ENCODE peak calls at places on chromosomes 11 and 22, in five cellular contexts. A is GM12892, P is SK-N-SH, M is H1, W is HepG2. J is an unnamed sample.

GRCh38 chr11:68057807-68058206 is 19.0 kb downstream of the TCIRG1 start:
- DNase-seq in P (no peak), W (no peak), A (no peak), M (no peak), J (no peak)

GRCh38 chr11:118957968-118958367 is 1.9 kb downstream of the UPK2 start:
- DNase-seq in M (no peak), W (no peak), A (no peak), P (no peak), J (no peak)

GRCh38 chr11:63619967-63620366 is 5.7 kb upstream of the PLAAT3 start:
- DNase-seq in M (no peak), A (no peak), P (no peak), W (no peak), J (no peak)

GRCh38 chr11:72776844-72777754 is 16.7 kb downstream of the STARD10 start:
- DNase-seq in P (no peak), A (no peak), W (no peak), M (no peak), J (no peak)

GRCh38 chr11:117528061-117528780 is 200.6 kb downstream of the CEP164 start:
- DNase-seq in W (no peak), P (peak; percentile 52), A (no peak), M (no peak), J (no peak)

GRCh38 chr11:133745791-133746190 is 99.5 kb downstream of the SPATA19 start:
- DNase-seq in P (no peak), A (no peak), M (no peak), W (no peak), J (no peak)

GRCh38 chr11:111941963-111942362 is 4.8 kb downstream of the DIXDC1 start:
- DNase-seq in A (no peak), M (no peak), P (peak; percentile 44), W (no peak), J (no peak)

GRCh38 chr11:19995131-19995530 is 165.1 kb downstream of the DBX1 start:
- DNase-seq in A (no peak), W (peak; percentile 88), P (no peak), M (no peak), J (no peak)

GRCh38 chr11:45102810-45103621 is 43.4 kb upstream of the PRDM11 start:
- DNase-seq in M (no peak), A (peak; percentile 63), P (peak; percentile 87), W (peak; percentile 48), J (peak; percentile 66)

GRCh38 chr11:126442523-126442922 is 87.0 kb downstream of the ST3GAL4 start:
- DNase-seq in A (no peak), M (no peak), P (peak; percentile 63), W (no peak), J (no peak)

GRCh38 chr11:18958221-18958910 is 19.2 kb upstream of the MRGPRX1 start:
- DNase-seq in P (no peak), A (no peak), M (peak; percentile 9), W (no peak), J (no peak)

GRCh38 chr22:44133161-44133560 is 47.6 kb upstream of the PARVG start:
- DNase-seq in W (no peak), P (no peak), M (no peak), A (no peak), J (no peak)

GRCh38 chr11:8011981-8012444 is 24.9 kb downstream of the EIF3F start:
- DNase-seq in M (no peak), A (no peak), W (no peak), P (no peak), J (no peak)

GRCh38 chr22:27853404-27853803 is 51.8 kb upstream of the MN1 start:
- DNase-seq in P (no peak), M (no peak), W (no peak), A (no peak), J (no peak)

GRCh38 chr11:117822031-117822521 is 2.5 kb downstream of the FXYD2 start:
- DNase-seq in P (peak; percentile 74), A (no peak), W (no peak), M (no peak), J (no peak)

GRCh38 chr11:130720232-130720787 is 196.0 kb downstream of the SNX19 start:
- DNase-seq in P (no peak), W (no peak), A (no peak), M (no peak), J (no peak)

GRCh38 chr11:65215441-65216076 is 33.8 kb downstream of the CAPN1 start:
- DNase-seq in A (no peak), W (no peak), P (no peak), M (no peak), J (no peak)

GRCh38 chr11:33542921-33543320 is 157.7 kb downstream of the C11orf91 start:
- DNase-seq in A (peak; percentile 38), P (peak; percentile 59), M (peak; percentile 34), W (peak; percentile 23), J (peak; percentile 34)

GRCh38 chr11:2577071-2578005 is 122.5 kb downstream of the KCNQ1OT1 start:
- DNase-seq in A (no peak), W (no peak), M (no peak), P (peak; percentile 25), J (no peak)

GRCh38 chr22:19966908-19967750 is 25.5 kb upstream of the TXNRD2 start:
- DNase-seq in A (no peak), M (no peak), W (no peak), P (no peak), J (no peak)

GRCh38 chr11:34789196-34789834 is 126.9 kb downstream of the APIP start:
- DNase-seq in M (no peak), A (no peak), P (no peak), W (no peak), J (no peak)

GRCh38 chr11:47179655-47179991 is 2.9 kb upstream of the ARFGAP2 start:
- DNase-seq in A (peak; percentile 65), M (no peak), W (peak; percentile 52), P (peak; percentile 81), J (peak; percentile 67)

GRCh38 chr11:36356201-36356600 is 60.1 kb downstream of the PRR5L start:
- DNase-seq in P (no peak), A (no peak), W (no peak), M (no peak), J (no peak)

GRCh38 chr11:120750647-120751419 is 239.3 kb downstream of the GRIK4 start:
- DNase-seq in M (no peak), A (no peak), P (no peak), W (no peak), J (no peak)

GRCh38 chr11:20933086-20933485 is 263.7 kb downstream of the NELL1 start:
- DNase-seq in W (no peak), M (no peak), P (no peak), A (no peak), J (no peak)

GRCh38 chr11:9016916-9017642 is 13.3 kb upstream of the NRIP3 start:
- DNase-seq in M (no peak), W (no peak), A (no peak), P (no peak), J (no peak)

GRCh38 chr11:88482871-88483301 is 145.3 kb upstream of the CTSC start:
- DNase-seq in A (no peak), P (no peak), W (no peak), M (no peak), J (no peak)

GRCh38 chr11:17371614-17372013 is 16.8 kb downstream of the KCNJ11 start:
- DNase-seq in M (no peak), A (no peak), P (no peak), W (no peak), J (no peak)

GRCh38 chr11:44658451-44658850 is 68.3 kb upstream of the TSPAN18 start:
- DNase-seq in W (no peak), A (no peak), M (no peak), P (peak; percentile 68), J (no peak)

GRCh38 chr11:2269601-2270321 is 627 bp downstream of the ASCL2 start:
- DNase-seq in W (no peak), P (peak; percentile 82), A (no peak), M (peak; percentile 62), J (no peak)

GRCh38 chr22:30245985-30246901 is at the start of gene LIF:
- DNase-seq in A (peak; percentile 60), M (no peak), W (no peak), P (peak; percentile 83), J (peak; percentile 77)

GRCh38 chr11:120137187-120137610 is 714 bp downstream of the TRIM29 start:
- DNase-seq in A (peak; percentile 9), W (no peak), M (no peak), P (peak; percentile 5), J (peak; percentile 7)

GRCh38 chr22:20578192-20578591 is 70.8 kb downstream of the MED15 start:
- DNase-seq in M (no peak), W (no peak), P (no peak), A (no peak), J (no peak)

GRCh38 chr11:61446211-61446651 is 16.3 kb downstream of the SDHAF2 start:
- DNase-seq in W (peak; percentile 78), A (peak; percentile 47), M (peak; percentile 69), P (peak; percentile 78), J (peak; percentile 68)
- TF ChIP-seq TAF1 in W (no peak), A (no peak), M (no peak), P (no peak), J (no peak)

GRCh38 chr11:70306586-70307033 is 36.1 kb downstream of the PPFIA1 start:
- DNase-seq in W (no peak), P (no peak), A (no peak), M (no peak), J (no peak)
- TF ChIP-seq TAF1 in W (no peak), P (no peak), A (no peak), M (no peak), J (no peak)

GRCh38 chr11:76850815-76851214 is 9.9 kb upstream of the ACER3 start:
- DNase-seq in W (no peak), A (no peak), M (no peak), P (no peak), J (no peak)
- TF ChIP-seq TAF1 in W (no peak), A (no peak), M (no peak), P (no peak), J (no peak)

GRCh38 chr11:76606102-76606793 is 64.3 kb downstream of the LRRC32 start:
- DNase-seq in W (no peak), M (no peak), A (no peak), P (peak; percentile 11), J (no peak)

GRCh38 chr11:76604081-76604601 is 66.4 kb downstream of the LRRC32 start:
- DNase-seq in A (no peak), M (no peak), P (peak; percentile 30), W (no peak), J (no peak)

GRCh38 chr11:76607431-76607830 is 63.1 kb downstream of the LRRC32 start:
- DNase-seq in P (no peak), A (no peak), W (no peak), M (no peak), J (no peak)

GRCh38 chr11:76604652-76605241 is 65.8 kb downstream of the LRRC32 start:
- DNase-seq in W (no peak), M (no peak), P (peak; percentile 55), A (no peak), J (no peak)

GRCh38 chr11:76605338-76606074 is 65.0 kb downstream of the LRRC32 start:
- DNase-seq in M (no peak), W (no peak), A (no peak), P (no peak), J (no peak)
- TF ChIP-seq TAF1 in M (no peak), W (no peak), A (no peak), P (no peak), J (no peak)

J was measured in GM12891.